ENCODE peak calls at places on chromosomes 6 and 20, in ten cellular contexts. H is M059J; A is Panc1; B is HTR-8/SVneo; W is GM20000; C is non-pigmented ciliary epithelial cell; L is central memory CD4-positive, alpha-beta T cell; D is CD4-positive, alpha-beta T cell; P is activated T-helper 1 cell treated with anti-CD3 and anti-CD28 coated beads, Interleukin-2, amount 50 U/mL, for 16 hours; M is AG10803. T is an unnamed sample.

GRCh38 chr6:68141190-68141589 is 493.9 kb upstream of the ADGRB3 start:
- DNase-seq in H (no peak), A (no peak), B (no peak), W (no peak), C (no peak), L (no peak), D (no peak), P (no peak), M (no peak), T (no peak)

GRCh38 chr20:32635764-32636163 is 38.0 kb downstream of the C20orf203 start:
- DNase-seq in H (no peak), A (no peak), B (no peak), W (no peak), C (no peak), L (no peak), D (no peak), P (no peak), M (no peak), T (no peak)

GRCh38 chr6:147040041-147040440 is 164.2 kb upstream of the STXBP5 start:
- DNase-seq in H (no peak), A (no peak), B (no peak), W (no peak), C (no peak), L (no peak), D (no peak), P (no peak), M (peak; percentile 90), T (no peak)

GRCh38 chr6:2819891-2820814 is 21.5 kb downstream of the SERPINB1 start:
- DNase-seq in H (no peak), A (no peak), B (no peak), W (no peak), C (no peak), L (no peak), D (no peak), P (no peak), M (no peak), T (no peak)

GRCh38 chr6:81023007-81023582 is 729.4 kb downstream of the TENT5A start:
- DNase-seq in H (peak; percentile 34), A (no peak), B (no peak), W (no peak), C (no peak), L (no peak), D (no peak), P (no peak), M (no peak), T (no peak)

GRCh38 chr20:1396702-1397101 is 3.8 kb upstream of the FKBP1A start:
- DNase-seq in H (no peak), A (no peak), B (no peak), W (no peak), C (no peak), L (no peak), D (no peak), P (no peak), M (no peak), T (no peak)

GRCh38 chr6:170036916-170037315 is 254.0 kb downstream of the DLL1 start:
- DNase-seq in H (no peak), A (no peak), B (no peak), W (no peak), C (no peak), L (no peak), D (no peak), P (no peak), M (no peak), T (no peak)

GRCh38 chr6:5094327-5094726 is 9.2 kb downstream of the PPP1R3G start:
- DNase-seq in H (peak; percentile 97), A (no peak), B (peak; percentile 67), W (no peak), C (peak; percentile 88), L (no peak), D (no peak), P (no peak), M (peak; percentile 95), T (no peak)

GRCh38 chr6:40039042-40039441 is 104.8 kb upstream of the MOCS1 start:
- DNase-seq in H (no peak), A (no peak), B (no peak), W (no peak), C (no peak), L (no peak), D (no peak), P (no peak), M (no peak), T (no peak)

GRCh38 chr6:119326291-119327005 is 23.1 kb downstream of the MAN1A1 start:
- DNase-seq in H (no peak), A (no peak), B (no peak), W (no peak), C (no peak), L (no peak), D (no peak), P (no peak), M (no peak), T (no peak)

GRCh38 chr6:81900616-81901015 is 148.1 kb upstream of the TENT5A start:
- DNase-seq in H (no peak), A (no peak), B (no peak), W (no peak), C (no peak), L (no peak), D (no peak), P (no peak), M (no peak), T (no peak)

GRCh38 chr6:160804639-160805038 is 102.6 kb downstream of the PLG start:
- DNase-seq in H (no peak), A (no peak), B (no peak), W (no peak), C (no peak), L (no peak), D (no peak), P (no peak), M (no peak), T (no peak)

GRCh38 chr20:4998160-4998651 is 3.1 kb downstream of the SLC23A2 start:
- DNase-seq in H (no peak), A (no peak), B (no peak), W (peak; percentile 68), C (no peak), L (no peak), D (no peak), P (no peak), M (no peak), T (no peak)

GRCh38 chr6:31878761-31879542 is at the start of gene SLC44A4:
- DNase-seq in H (no peak), A (no peak), B (no peak), W (no peak), C (no peak), L (no peak), D (no peak), P (no peak), M (no peak), T (no peak)

GRCh38 chr6:157230971-157231370 is 92.3 kb downstream of the TMEM242 start:
- DNase-seq in H (no peak), A (no peak), B (no peak), W (no peak), C (no peak), L (no peak), D (no peak), P (no peak), M (no peak), T (no peak)

GRCh38 chr20:50652702-50653294 is 38.5 kb downstream of the RIPOR3 start:
- DNase-seq in H (no peak), A (no peak), B (no peak), W (no peak), C (no peak), L (no peak), D (no peak), P (no peak), M (no peak), T (no peak)

GRCh38 chr20:23285536-23285935 is 65.1 kb upstream of the NXT1 start:
- DNase-seq in H (no peak), A (no peak), B (no peak), W (no peak), C (no peak), L (no peak), D (no peak), P (no peak), M (no peak), T (no peak)

GRCh38 chr6:88867841-88868558 is 95.4 kb downstream of the RNGTT start:
- DNase-seq in H (peak; percentile 65), A (no peak), B (no peak), W (no peak), C (no peak), L (no peak), D (no peak), P (no peak), M (peak; percentile 25), T (no peak)